ENCODE peak calls at places on chromosomes 12 and 14, in nine cellular contexts. F, B, X, H, C, Z, K, J and D are unnamed samples.

GRCh38 chr12:50033317-50033679 is 8.0 kb upstream of the RACGAP1 start:
- DNase-seq in C (no peak), X (no peak), J (no peak), B (no peak), H (peak; percentile 36), Z (no peak), K (no peak), F (no peak), D (no peak)

GRCh38 chr14:74018029-74018703 is 922 bp downstream of the ENTPD5 start:
- DNase-seq in C (no peak), F (no peak), Z (no peak), J (peak; percentile 39), B (no peak), H (no peak), X (peak; percentile 84), K (no peak), D (no peak)

GRCh38 chr14:68692916-68693771 is 99.7 kb downstream of the ZFP36L1 start:
- DNase-seq in K (no peak), F (no peak), B (no peak), Z (no peak), J (no peak), X (no peak), H (no peak), C (no peak), D (no peak)

GRCh38 chr14:44170099-44170498 is 337.0 kb downstream of the FSCB start:
- DNase-seq in K (no peak), F (no peak), Z (no peak), C (no peak), H (no peak), B (no peak), J (no peak), X (peak; percentile 7), D (no peak)

GRCh38 chr14:77044776-77045569 is 16.5 kb upstream of the IRF2BPL start:
- DNase-seq in B (no peak), Z (no peak), J (no peak), C (no peak), K (no peak), X (no peak), F (no peak), H (peak; percentile 46), D (no peak)

GRCh38 chr12:28618171-28618570 is 427.9 kb downstream of the CCDC91 start:
- DNase-seq in H (no peak), F (no peak), J (no peak), Z (no peak), C (no peak), B (no peak), X (no peak), K (no peak), D (no peak)

GRCh38 chr12:113478351-113479011 is 6.8 kb upstream of the LHX5 start:
- DNase-seq in K (no peak), F (no peak), X (no peak), J (no peak), H (no peak), C (no peak), Z (no peak), B (no peak), D (no peak)

GRCh38 chr12:124055066-124055465 is 82.1 kb downstream of the ZNF664 start:
- DNase-seq in B (no peak), H (no peak), F (no peak), K (no peak), X (no peak), Z (no peak), J (no peak), C (no peak), D (no peak)

GRCh38 chr12:69304284-69304683 is 43.9 kb upstream of the LYZ start:
- DNase-seq in F (no peak), B (no peak), H (no peak), X (no peak), K (no peak), C (no peak), J (no peak), Z (no peak), D (no peak)

GRCh38 chr12:131218291-131219172 is 264.8 kb downstream of the ADGRD1 start:
- DNase-seq in H (no peak), B (no peak), F (no peak), J (no peak), Z (no peak), K (no peak), C (no peak), X (no peak), D (no peak)

GRCh38 chr14:89702151-89702936 is 252.2 kb downstream of the EFCAB11 start:
- DNase-seq in X (no peak), B (no peak), F (peak; percentile 51), Z (no peak), H (peak; percentile 53), K (no peak), J (peak; percentile 53), C (peak; percentile 25), D (peak; percentile 44)

GRCh38 chr14:68297871-68298468 is 478.4 kb downstream of the RAD51B start:
- DNase-seq in Z (no peak), H (no peak), F (no peak), C (no peak), J (no peak), X (no peak), K (no peak), B (no peak), D (no peak)

GRCh38 chr14:65366802-65367570 is 45.5 kb upstream of the FUT8 start:
- DNase-seq in F (no peak), K (no peak), Z (no peak), H (no peak), J (no peak), X (no peak), C (no peak), B (no peak), D (no peak)

GRCh38 chr14:64971452-64971889 is 665 bp downstream of the RAB15 start:
- DNase-seq in K (no peak), Z (no peak), F (no peak), J (no peak), B (no peak), C (no peak), H (no peak), X (no peak), D (no peak)

GRCh38 chr12:128606040-128606439 is 217.7 kb downstream of the SLC15A4 start:
- DNase-seq in F (no peak), H (no peak), C (no peak), K (no peak), J (no peak), Z (no peak), X (no peak), B (no peak), D (no peak)

GRCh38 chr12:2311001-2311778 is 258.4 kb downstream of the CACNA1C start:
- DNase-seq in C (peak; percentile 27), K (no peak), Z (no peak), X (no peak), B (no peak), H (no peak), J (no peak), F (no peak), D (no peak)

GRCh38 chr14:64704145-64704742 is at the start of gene PLEKHG3:
- DNase-seq in K (peak; percentile 66), Z (no peak), X (peak; percentile 78), F (peak; percentile 70), C (peak; percentile 48), H (peak; percentile 88), B (no peak), J (peak; percentile 66), D (peak; percentile 72)

GRCh38 chr12:53231859-53232640 is at the start of gene RARG:
- DNase-seq in K (no peak), X (peak; percentile 57), B (peak; percentile 67), F (no peak), C (no peak), Z (no peak), J (peak; percentile 8), H (peak; percentile 62), D (no peak)

GRCh38 chr12:115233891-115234543 is 550.0 kb upstream of the TBX3 start:
- DNase-seq in K (no peak), C (no peak), B (no peak), H (no peak), J (no peak), X (no peak), Z (no peak), F (no peak), D (no peak)

GRCh38 chr12:54725233-54725843 is 77.2 kb upstream of the DCD start:
- DNase-seq in H (no peak), X (peak; percentile 60), C (peak; percentile 24), K (peak; percentile 46), Z (no peak), J (peak; percentile 46), F (no peak), B (no peak), D (peak; percentile 25)

GRCh38 chr14:86450075-86450474 is 920.1 kb downstream of the FLRT2 start:
- DNase-seq in J (no peak), X (no peak), F (no peak), C (no peak), B (no peak), Z (no peak), H (no peak), K (no peak), D (no peak)

GRCh38 chr14:61403411-61403810 is 82.0 kb downstream of the PRKCH start:
- DNase-seq in C (no peak), X (no peak), F (no peak), Z (no peak), J (no peak), B (no peak), H (no peak), K (no peak), D (no peak)

GRCh38 chr12:88113871-88114270 is 28.0 kb downstream of the CEP290 start:
- DNase-seq in C (no peak), H (no peak), X (no peak), F (no peak), Z (no peak), J (no peak), B (no peak), K (no peak), D (no peak)

GRCh38 chr12:47964102-47964723 is 817 bp downstream of the TMEM106C start:
- DNase-seq in B (no peak), J (peak; percentile 19), Z (no peak), C (no peak), H (no peak), K (no peak), X (peak; percentile 24), F (peak; percentile 21), D (no peak)

GRCh38 chr12:68912916-68913315 is 20.1 kb downstream of the CPM start:
- DNase-seq in J (no peak), B (no peak), C (no peak), K (no peak), F (no peak), Z (no peak), X (no peak), H (no peak), D (no peak)

GRCh38 chr12:4148418-4149056 is 125.0 kb upstream of the CCND2 start:
- DNase-seq in H (peak; percentile 60), F (no peak), K (no peak), C (no peak), J (no peak), B (peak; percentile 13), Z (no peak), X (no peak), D (no peak)

GRCh38 chr14:89352976-89353817 is 63.8 kb downstream of the FOXN3 start:
- DNase-seq in C (no peak), B (no peak), Z (no peak), K (no peak), J (no peak), X (no peak), F (no peak), H (no peak), D (no peak)

GRCh38 chr12:6949063-6949594 is 2.0 kb upstream of the PTPN6 start:
- DNase-seq in F (no peak), X (peak; percentile 29), J (no peak), B (no peak), H (peak; percentile 15), C (no peak), Z (no peak), K (no peak), D (no peak)